ENCODE peak calls at places on chromosomes 2 and 18, in four cellular contexts. D, Z, N and S are unnamed samples.

GRCh38 chr2:455046-455705 is 167.3 kb upstream of the ALKAL2 start:
- DNase-seq in D (no peak), Z (no peak), N (no peak), S (no peak)

GRCh38 chr2:20071397-20072383 is 20.3 kb upstream of the LAPTM4A start:
- DNase-seq in D (peak; percentile 87), N (peak; percentile 99), Z (peak; percentile 30), S (no peak)

GRCh38 chr18:3526421-3527354 is 76.7 kb downstream of the TGIF1 start:
- DNase-seq in N (no peak), D (no peak), Z (peak; percentile 21), S (peak; percentile 10)

GRCh38 chr2:197358927-197359326 is 48.3 kb upstream of the ANKRD44 start:
- DNase-seq in N (peak; percentile 36), D (no peak), Z (no peak), S (no peak)

GRCh38 chr18:46413684-46414083 is 243.3 kb downstream of the LOXHD1 start:
- DNase-seq in Z (no peak), D (no peak), N (no peak), S (no peak)

GRCh38 chr2:236249066-236249465 is 15.1 kb downstream of the ASB18 start:
- DNase-seq in Z (no peak), D (no peak), N (no peak), S (no peak)

GRCh38 chr2:216107760-216108159 is 1.4 kb upstream of the XRCC5 start:
- DNase-seq in Z (peak; percentile 36), N (no peak), D (no peak), S (peak; percentile 47)

GRCh38 chr2:54384301-54385035 is 71.7 kb upstream of the SPTBN1 start:
- DNase-seq in D (no peak), Z (no peak), N (no peak), S (no peak)

GRCh38 chr2:88350641-88351601 is 101.6 kb downstream of the FOXI3 start:
- DNase-seq in Z (peak; percentile 85), N (peak; percentile 26), D (peak; percentile 70), S (peak; percentile 81)
- TF ChIP-seq CTCF in Z (peak; percentile 93), N (peak; percentile 50), D (peak; percentile 81), S (peak; percentile 85)

GRCh38 chr2:45484965-45485364 is 126.1 kb downstream of the SRBD1 start:
- DNase-seq in Z (no peak), D (no peak), N (no peak), S (no peak)

GRCh38 chr2:45483997-45484396 is 127.1 kb downstream of the SRBD1 start:
- DNase-seq in N (peak; percentile 71), Z (no peak), D (peak; percentile 13), S (no peak)
- TF ChIP-seq CTCF in N (peak; percentile 58), Z (peak; percentile 48), D (peak; percentile 11), S (peak; percentile 49)

DNA sequence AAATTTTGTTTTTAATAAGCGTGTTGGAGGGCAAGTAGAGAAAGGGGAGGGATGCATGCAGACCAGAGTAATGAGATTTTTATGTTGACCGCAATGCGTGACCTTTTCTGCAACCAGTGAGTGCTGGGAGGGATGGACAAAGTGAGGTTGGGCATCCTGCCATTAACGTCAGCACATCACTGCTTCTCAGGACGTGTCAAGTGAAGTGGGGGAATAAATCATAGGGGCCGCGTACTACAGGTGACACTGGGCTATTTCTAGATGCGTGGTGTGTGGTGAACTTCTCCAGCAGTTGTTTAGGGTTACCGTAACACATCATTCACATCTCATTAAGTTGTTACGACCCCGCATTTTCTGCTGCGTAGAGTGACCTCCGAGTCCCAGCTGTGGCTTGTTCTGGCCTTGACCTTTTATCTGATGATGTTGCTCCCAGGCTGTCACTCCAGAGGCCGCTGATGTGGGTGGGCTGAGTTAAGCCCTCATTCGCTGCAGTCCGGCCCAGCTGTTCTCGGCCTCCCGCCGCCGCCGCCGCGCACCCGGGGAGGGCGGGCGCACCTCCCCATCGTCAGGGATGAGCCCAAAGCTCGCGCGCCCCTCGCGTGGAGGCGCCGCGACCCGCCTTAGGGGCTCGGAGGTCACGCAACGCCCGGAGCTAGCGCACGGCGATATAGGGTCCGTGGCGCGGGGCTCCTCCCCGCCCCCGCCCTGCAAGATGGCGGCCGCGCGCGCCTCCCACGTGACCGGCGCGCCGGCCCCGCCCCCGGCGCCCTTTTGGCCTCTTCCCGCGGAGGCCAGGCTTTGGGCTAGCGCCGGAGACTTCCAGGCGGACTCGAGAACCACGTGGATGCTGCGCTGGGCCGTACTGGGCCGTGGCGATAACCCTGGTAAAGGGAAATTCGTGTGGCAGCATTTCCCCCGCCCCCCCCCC is 3.5 kb downstream of the ZCCHC2 start:
- DNase-seq in Z (peak; percentile 77), D (peak; percentile 83), N (peak; percentile 96), S (peak; percentile 69)
- TF ChIP-seq CTCF in Z (no peak), D (no peak), N (no peak), S (no peak)

DNA sequence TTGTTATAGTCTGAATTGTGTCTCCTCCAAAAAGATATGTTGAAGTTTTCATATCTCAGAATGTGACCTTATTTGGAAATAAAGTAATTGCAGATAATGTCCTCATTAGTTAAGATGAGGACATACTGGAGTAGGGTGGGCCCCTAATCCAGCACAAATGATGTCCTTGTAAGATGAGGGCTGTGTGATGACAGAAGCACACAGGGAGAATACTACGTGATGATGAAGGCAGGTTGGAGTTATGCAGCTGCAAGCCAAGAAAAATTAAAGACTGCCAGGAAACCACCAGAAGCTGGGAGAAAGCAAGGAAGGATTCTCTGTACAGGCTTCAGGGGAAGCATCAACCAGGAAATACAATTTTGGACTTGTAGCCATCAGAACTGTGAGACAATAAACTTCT is 58.3 kb upstream of the PNPT1 start:
- DNase-seq in Z (no peak), D (no peak), N (no peak), S (no peak)
- TF ChIP-seq CTCF in Z (no peak), D (no peak), N (no peak), S (no peak)

GRCh38 chr18:69357590-69357989 is 43.1 kb upstream of the DOK6 start:
- DNase-seq in D (no peak), Z (no peak), N (no peak), S (no peak)
- TF ChIP-seq CTCF in D (no peak), Z (no peak), N (no peak), S (no peak)

DNA sequence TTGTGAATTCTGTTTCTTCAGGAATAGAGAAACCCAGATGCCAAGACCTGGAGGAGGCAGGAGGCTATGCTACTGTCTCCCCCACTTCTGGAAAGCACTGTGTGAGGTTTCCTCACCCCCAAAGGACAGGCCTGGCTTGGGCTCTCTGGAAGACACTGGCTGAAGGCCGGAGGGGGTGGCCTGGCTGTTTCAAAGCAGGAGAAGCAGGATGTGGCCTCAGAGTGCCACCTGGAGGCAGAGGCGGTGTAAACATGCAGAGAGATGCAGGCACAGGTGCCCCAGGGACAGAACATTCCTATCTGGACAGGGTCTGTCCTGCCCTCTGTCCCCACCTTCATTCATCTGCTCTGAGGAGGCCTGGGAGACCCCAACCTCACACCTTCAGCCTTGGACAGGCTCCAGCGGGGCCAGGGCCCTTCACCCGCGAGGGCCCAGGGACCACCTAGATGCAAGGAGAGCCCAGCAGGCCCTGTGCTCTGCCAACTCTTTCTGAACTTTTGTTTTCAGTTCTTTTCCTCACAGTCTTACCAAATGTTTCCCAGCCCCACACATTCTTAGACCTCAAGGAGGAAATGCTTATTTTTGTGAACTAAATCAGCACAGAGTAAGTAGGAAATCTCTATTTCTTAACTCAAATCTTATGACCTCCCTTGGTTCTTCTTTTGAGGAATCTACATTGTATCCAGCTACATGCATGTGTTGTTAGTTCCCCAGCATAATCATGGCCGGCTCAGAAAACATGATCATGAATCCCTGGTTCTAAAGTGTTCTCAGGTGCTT is 79.2 kb downstream of the LONRF2 start:
- DNase-seq in N (peak; percentile 49), Z (peak; percentile 91), D (peak; percentile 68), S (peak; percentile 80)
- TF ChIP-seq CTCF in N (peak; percentile 76), Z (peak; percentile 58), D (peak; percentile 91), S (peak; percentile 85)

GRCh38 chr2:212007972-212008371 is 530.6 kb downstream of the ERBB4 start:
- DNase-seq in D (no peak), N (no peak), Z (no peak), S (no peak)

GRCh38 chr2:212001280-212001679 is 537.3 kb downstream of the ERBB4 start:
- DNase-seq in Z (no peak), N (no peak), D (no peak), S (no peak)

DNA sequence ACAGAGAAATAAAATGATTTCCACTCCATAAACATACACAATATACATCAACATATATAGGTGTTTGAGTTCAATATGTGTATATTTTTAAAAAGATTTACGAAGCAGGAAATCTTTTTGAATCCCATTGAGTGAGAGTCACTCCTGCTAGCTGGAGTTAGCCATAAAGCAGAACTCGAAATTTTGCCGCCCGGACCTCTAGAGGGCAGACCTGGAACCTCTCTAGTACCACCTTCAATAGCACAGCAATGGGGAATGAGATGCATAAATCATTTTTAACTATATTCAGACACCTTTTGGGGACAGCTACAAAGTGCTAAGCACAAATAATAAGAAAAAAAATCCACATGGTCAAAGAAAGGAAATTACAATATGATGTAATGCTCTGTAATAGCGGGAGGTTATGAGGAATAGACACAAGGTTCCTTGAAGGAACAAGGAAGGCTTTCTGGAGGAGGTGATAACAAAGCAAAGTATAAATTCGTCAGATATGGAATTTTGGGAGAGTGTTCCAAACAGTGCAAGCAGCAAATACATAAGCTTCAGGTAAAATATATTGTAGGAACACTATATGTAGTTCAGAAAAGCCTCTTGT is 533.4 kb downstream of the ERBB4 start:
- DNase-seq in D (peak; percentile 40), N (peak; percentile 39), Z (peak; percentile 74), S (peak; percentile 35)
- TF ChIP-seq CTCF in D (peak; percentile 10), N (peak; percentile 63), Z (peak; percentile 64), S (peak; percentile 69)